ENCODE peak calls at places on chromosomes 1 and 21, in nine cellular contexts. G is HCT116, Y is neural progenitor cell, W is GM23248, Z is fibroblast of lung, O is endothelial cell of umbilical vein, H is astrocyte, E is MM.1S, F is HepG2. L is an unnamed sample.

GRCh38 chr1:26972390-26972789 is 12.1 kb upstream of the KDF1 start:
- DNase-seq in Z (peak; percentile 51), G (no peak), O (no peak), F (no peak), W (peak; percentile 38), Y (no peak), E (no peak), H (no peak), L (no peak)

GRCh38 chr1:201851949-201852348 is 23.0 kb downstream of the IPO9 start:
- DNase-seq in E (no peak), G (no peak), W (no peak), Z (no peak), F (no peak), Y (no peak), O (no peak), H (no peak), L (no peak)

GRCh38 chr21:38159355-38159754 is 97.4 kb upstream of the KCNJ15 start:
- DNase-seq in O (peak; percentile 81), Y (peak; percentile 76), F (peak; percentile 53), E (peak; percentile 87), Z (peak; percentile 91), W (peak; percentile 88), G (peak; percentile 28), H (peak; percentile 80), L (no peak)

GRCh38 chr1:202697038-202697437 is 13.2 kb downstream of the SYT2 start:
- DNase-seq in G (no peak), Y (no peak), W (no peak), O (no peak), F (peak; percentile 56), H (no peak), E (no peak), Z (no peak), L (no peak)

GRCh38 chr1:247228133-247228532 is 27.7 kb upstream of the VN1R5 start:
- DNase-seq in Z (peak; percentile 11), O (no peak), G (no peak), F (no peak), H (peak; percentile 15), Y (no peak), W (peak; percentile 9), E (no peak), L (no peak)

GRCh38 chr1:221777434-221778072 is 35.7 kb upstream of the DUSP10 start:
- DNase-seq in W (no peak), H (no peak), O (no peak), Y (no peak), E (peak; percentile 82), Z (no peak), G (no peak), F (no peak), L (no peak)

GRCh38 chr1:12604114-12604874 is 13.7 kb downstream of the DHRS3 start:
- DNase-seq in O (peak; percentile 99), G (peak; percentile 76), Z (peak; percentile 95), E (no peak), W (peak; percentile 96), F (peak; percentile 95), Y (no peak), H (peak; percentile 99), L (no peak)

GRCh38 chr1:83959824-83960441 is 39.0 kb downstream of the TTLL7 start:
- DNase-seq in O (no peak), G (no peak), F (no peak), H (peak; percentile 84), Y (no peak), Z (peak; percentile 41), W (peak; percentile 57), E (no peak), L (no peak)

GRCh38 chr1:152009691-152010090 is 16.0 kb upstream of the S100A10 start:
- DNase-seq in O (no peak), Y (no peak), G (no peak), E (no peak), W (no peak), H (no peak), Z (no peak), F (no peak), L (no peak)

GRCh38 chr21:17454315-17455027 is 58.4 kb upstream of the CXADR start:
- DNase-seq in Z (peak; percentile 88), F (peak; percentile 91), H (peak; percentile 87), W (peak; percentile 82), E (peak; percentile 55), Y (peak; percentile 85), G (peak; percentile 89), O (peak; percentile 73), L (peak; percentile 58)

GRCh38 chr1:3068400-3069361 is at the start of gene PRDM16:
- DNase-seq in H (peak; percentile 56), Z (peak; percentile 41), Y (peak; percentile 89), G (peak; percentile 50), W (peak; percentile 58), O (no peak), F (no peak), E (no peak), L (no peak)

GRCh38 chr1:246641394-246641793 is 75.1 kb downstream of the CNST start:
- DNase-seq in Y (no peak), W (no peak), O (no peak), H (no peak), E (no peak), Z (no peak), F (no peak), G (no peak), L (no peak)

GRCh38 chr1:150173161-150173585 is 23.5 kb downstream of the PLEKHO1 start:
- DNase-seq in O (no peak), E (no peak), H (no peak), G (no peak), Y (peak; percentile 23), F (peak; percentile 33), W (no peak), Z (no peak), L (no peak)

GRCh38 chr21:31283025-31283424 is 61.0 kb downstream of the TIAM1 start:
- DNase-seq in E (no peak), Y (no peak), O (no peak), F (no peak), H (peak; percentile 8), Z (no peak), G (no peak), W (no peak), L (no peak)

GRCh38 chr1:25023190-25023578 is 93.1 kb upstream of the RUNX3 start:
- DNase-seq in E (no peak), F (no peak), W (no peak), O (no peak), G (no peak), Y (no peak), H (no peak), Z (no peak), L (no peak)

GRCh38 chr1:25023826-25024225 is 93.8 kb upstream of the RUNX3 start:
- DNase-seq in W (no peak), G (no peak), E (no peak), H (no peak), Y (no peak), F (no peak), O (no peak), Z (no peak), L (no peak)

GRCh38 chr1:25021586-25022215 is 91.6 kb upstream of the RUNX3 start:
- DNase-seq in G (no peak), O (no peak), Z (no peak), F (no peak), H (no peak), Y (no peak), E (no peak), W (no peak), L (no peak)

GRCh38 chr1:25020851-25021585 is 90.9 kb upstream of the RUNX3 start:
- DNase-seq in O (no peak), Y (no peak), G (no peak), H (no peak), E (no peak), F (no peak), W (no peak), Z (no peak), L (no peak)

DNA sequence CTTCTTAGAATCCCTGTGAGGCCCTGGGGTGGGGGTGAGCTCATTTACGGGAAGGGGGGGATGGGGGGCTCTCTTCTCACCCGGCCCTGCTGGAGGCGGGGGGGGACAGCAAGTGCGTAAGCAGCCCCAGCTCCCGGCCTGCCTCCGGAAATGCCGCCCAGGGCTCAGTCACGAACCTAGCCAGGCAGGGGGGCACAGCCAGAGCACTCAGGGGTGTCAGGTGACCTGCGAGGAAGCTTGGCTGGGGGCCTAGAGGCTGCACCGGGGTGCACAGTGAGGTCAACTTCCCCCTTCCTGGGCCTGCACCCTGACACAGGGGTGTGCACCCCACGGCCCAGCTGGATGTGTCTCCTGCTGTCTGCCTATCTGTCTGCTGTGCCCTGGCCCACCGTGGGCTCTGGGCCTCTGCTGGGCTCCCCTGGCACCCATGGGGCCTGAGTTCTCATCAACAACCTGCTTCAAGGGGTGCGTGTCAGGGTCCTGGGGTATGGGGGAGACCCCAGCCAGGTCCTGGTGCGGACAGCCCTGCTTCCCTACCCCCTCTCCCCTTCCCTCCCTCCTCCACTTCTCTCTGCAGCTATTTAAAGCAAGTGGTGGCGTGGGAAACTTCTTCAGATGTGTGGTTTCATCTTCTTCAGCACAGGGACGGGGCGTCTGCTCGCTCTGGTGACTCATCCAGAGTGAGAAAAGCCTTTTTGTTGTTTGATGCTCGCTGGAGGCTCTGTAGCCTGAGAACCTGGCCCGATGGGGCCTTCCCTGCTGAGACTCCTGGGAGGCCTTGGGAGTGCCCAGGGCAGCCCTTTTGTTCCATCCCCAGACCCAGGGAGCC is 92.5 kb upstream of the RUNX3 start:
- DNase-seq in W (peak; percentile 98), G (peak; percentile 59), E (peak; percentile 94), H (peak; percentile 95), Y (no peak), F (peak; percentile 17), O (no peak), Z (peak; percentile 77), L (no peak)
- H3K9ac ChIP-seq in W (peak overlapping the region; percentile 46), G (peak overlapping the region; percentile 33), E (peak overlapping the region; percentile 87), H (peak overlapping the region; percentile 98), Y (no peak overlapping the region), F (peak overlapping the region; percentile 59), O (no peak overlapping the region), Z (peak overlapping the region; percentile 53), L (peak overlapping the region; percentile 60)

DNA sequence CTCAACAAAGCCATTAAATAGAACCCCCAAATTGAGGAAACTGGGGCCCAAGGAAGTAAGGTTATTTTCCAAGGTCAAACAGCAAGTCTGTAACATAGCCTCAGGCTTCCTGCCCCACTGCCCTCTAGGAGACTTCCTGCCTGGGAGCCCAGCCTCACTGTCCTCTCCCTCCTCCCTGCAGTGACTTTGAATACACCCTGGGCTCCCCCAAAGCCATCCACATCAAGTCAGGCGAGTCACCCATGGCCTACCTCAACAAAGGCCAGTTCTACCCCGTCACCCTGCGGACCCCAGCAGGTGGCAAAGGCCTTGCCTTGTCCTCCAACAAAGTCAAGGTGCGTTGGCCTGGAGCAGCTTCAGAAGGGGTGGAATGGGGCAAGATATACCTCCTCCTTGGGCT is 18.3 kb downstream of the GRHL3 start:
- DNase-seq in H (no peak), W (no peak), G (no peak), E (no peak), Z (no peak), O (no peak), Y (no peak), F (no peak), L (no peak)
- TF ChIP-seq EZH2 in H (no peak), W (no peak), G (no peak), E (no peak), Z (no peak), O (no peak), Y (no peak), F (no peak), L (no peak)

GRCh38 chr21:45246535-45247320 is 41.0 kb downstream of the POFUT2 start:
- DNase-seq in E (no peak), F (no peak), H (no peak), G (no peak), O (no peak), Y (no peak), W (no peak), Z (no peak), L (no peak)
- H3K4me1 ChIP-seq in E (no peaks in the 10 kb centered on the region), F (peaks cover 15% of the 10 kb centered on the region), H (peaks cover 4% of the 10 kb centered on the region), G (no peaks in the 10 kb centered on the region), O (no peaks in the 10 kb centered on the region), Y (peaks cover 9% of the 10 kb centered on the region), W (peaks cover 3% of the 10 kb centered on the region), Z (peaks cover 3% of the 10 kb centered on the region), L (no peaks in the 10 kb centered on the region)

GRCh38 chr1:219506337-219506944 is 106.5 kb downstream of the ZC3H11B start:
- DNase-seq in E (no peak), F (no peak), O (no peak), H (no peak), W (no peak), Y (no peak), G (no peak), Z (no peak), L (no peak)
- H3K9ac ChIP-seq in E (no peak overlapping the region), F (no peak overlapping the region), O (no peak overlapping the region), H (no peak overlapping the region), W (no peak overlapping the region), Y (no peak overlapping the region), G (no peak overlapping the region), Z (no peak overlapping the region), L (no peak overlapping the region)